ENCODE peak calls at places on chromosomes 4 and X, in six cellular contexts. One of them, this sample, is unnamed.

GRCh38 chr4:20916106-20916505 is 215.8 kb downstream of the PACRGL start:
- DNase-seq in PC-9: no peak
- DNase-seq in SK-N-SH: no peak
- DNase-seq in endothelial cell of umbilical vein: no peak
- DNase-seq in GM23338: no peak
- DNase-seq in Karpas-422: no peak
- DNase-seq in this sample: no peak

GRCh38 chr4:28010543-28011235 is 1150.0 kb downstream of the STIM2 start:
- DNase-seq in PC-9: no peak
- DNase-seq in SK-N-SH: no peak
- DNase-seq in endothelial cell of umbilical vein: no peak
- DNase-seq in GM23338: no peak
- DNase-seq in Karpas-422: no peak
- DNase-seq in this sample: no peak

GRCh38 chr4:173505924-173506779 is 23.9 kb downstream of the HAND2 start:
- DNase-seq in PC-9: no peak
- DNase-seq in SK-N-SH: peak; percentile 77
- DNase-seq in endothelial cell of umbilical vein: peak; percentile 25
- DNase-seq in GM23338: peak; percentile 90
- DNase-seq in Karpas-422: peak; percentile 81
- DNase-seq in this sample: peak; percentile 60

GRCh38 chrX:38375888-38376287 is 23.5 kb downstream of the OTC start:
- DNase-seq in PC-9: no peak
- DNase-seq in SK-N-SH: peak; percentile 14
- DNase-seq in endothelial cell of umbilical vein: peak; percentile 12
- DNase-seq in GM23338: peak; percentile 60
- DNase-seq in Karpas-422: peak; percentile 70
- DNase-seq in this sample: peak; percentile 6

GRCh38 chr4:140374130-140374477 is 658 bp downstream of the SCOC start:
- DNase-seq in PC-9: peak; percentile 41
- DNase-seq in SK-N-SH: no peak
- DNase-seq in endothelial cell of umbilical vein: no peak
- DNase-seq in GM23338: no peak
- DNase-seq in Karpas-422: no peak
- DNase-seq in this sample: no peak

GRCh38 chr4:72463724-72464123 is 105.3 kb downstream of the ADAMTS3 start:
- DNase-seq in PC-9: no peak
- DNase-seq in SK-N-SH: peak; percentile 6
- DNase-seq in endothelial cell of umbilical vein: no peak
- DNase-seq in GM23338: no peak
- DNase-seq in Karpas-422: no peak
- DNase-seq in this sample: no peak

GRCh38 chrX:137052641-137053235 is 18.9 kb upstream of the GPR101 start:
- DNase-seq in PC-9: no peak
- DNase-seq in SK-N-SH: peak; percentile 35
- DNase-seq in endothelial cell of umbilical vein: no peak
- DNase-seq in GM23338: peak; percentile 15
- DNase-seq in Karpas-422: no peak
- DNase-seq in this sample: no peak

GRCh38 chrX:1283750-1284149 is 15.1 kb downstream of the CSF2RA start:
- DNase-seq in PC-9: no peak
- DNase-seq in SK-N-SH: no peak
- DNase-seq in endothelial cell of umbilical vein: no peak
- DNase-seq in GM23338: peak; percentile 35
- DNase-seq in Karpas-422: no peak
- DNase-seq in this sample: no peak

GRCh38 chr4:3530663-3531254 is 1.5 kb downstream of the LRPAP1 start:
- DNase-seq in PC-9: no peak
- DNase-seq in SK-N-SH: no peak
- DNase-seq in endothelial cell of umbilical vein: no peak
- DNase-seq in GM23338: no peak
- DNase-seq in Karpas-422: peak; percentile 35
- DNase-seq in this sample: no peak

GRCh38 chrX:37679230-37679629 is 6.4 kb upstream of the XK start:
- DNase-seq in PC-9: no peak
- DNase-seq in SK-N-SH: no peak
- DNase-seq in endothelial cell of umbilical vein: no peak
- DNase-seq in GM23338: no peak
- DNase-seq in Karpas-422: no peak
- DNase-seq in this sample: no peak

GRCh38 chr4:121668368-121669162 is 28.2 kb downstream of the ANXA5 start:
- DNase-seq in PC-9: no peak
- DNase-seq in SK-N-SH: no peak
- DNase-seq in endothelial cell of umbilical vein: no peak
- DNase-seq in GM23338: no peak
- DNase-seq in Karpas-422: no peak
- DNase-seq in this sample: no peak

GRCh38 chrX:19991350-19991718 is 473 bp upstream of the BCLAF3 start:
- DNase-seq in PC-9: no peak
- DNase-seq in SK-N-SH: no peak
- DNase-seq in endothelial cell of umbilical vein: no peak
- DNase-seq in GM23338: no peak
- DNase-seq in Karpas-422: peak; percentile 43
- DNase-seq in this sample: no peak

GRCh38 chrX:109952050-109952449 is 50.9 kb upstream of the TMEM164 start:
- DNase-seq in PC-9: peak; percentile 89
- DNase-seq in SK-N-SH: no peak
- DNase-seq in endothelial cell of umbilical vein: no peak
- DNase-seq in GM23338: no peak
- DNase-seq in Karpas-422: no peak
- DNase-seq in this sample: no peak

GRCh38 chrX:129843209-129843458 is 552 bp downstream of the ZDHHC9 start:
- DNase-seq in PC-9: no peak
- DNase-seq in SK-N-SH: no peak
- DNase-seq in endothelial cell of umbilical vein: peak; percentile 3
- DNase-seq in GM23338: no peak
- DNase-seq in Karpas-422: no peak
- DNase-seq in this sample: no peak

GRCh38 chrX:153400146-153401132 is 711 bp downstream of the PNMA6E start:
- DNase-seq in PC-9: no peak
- DNase-seq in SK-N-SH: peak; percentile 88
- DNase-seq in endothelial cell of umbilical vein: peak; percentile 7
- DNase-seq in GM23338: peak; percentile 76
- DNase-seq in Karpas-422: peak; percentile 88
- DNase-seq in this sample: peak; percentile 25

GRCh38 chr4:105191621-105192210 is 45.0 kb downstream of the TET2 start:
- DNase-seq in PC-9: no peak
- DNase-seq in SK-N-SH: no peak
- DNase-seq in endothelial cell of umbilical vein: peak; percentile 67
- DNase-seq in GM23338: peak; percentile 18
- DNase-seq in Karpas-422: no peak
- DNase-seq in this sample: no peak

GRCh38 chr4:172369471-172369959 is 556.3 kb downstream of the GALNTL6 start:
- DNase-seq in PC-9: no peak
- DNase-seq in SK-N-SH: no peak
- DNase-seq in endothelial cell of umbilical vein: no peak
- DNase-seq in GM23338: no peak
- DNase-seq in Karpas-422: no peak
- DNase-seq in this sample: no peak

GRCh38 chrX:39875834-39876625 is 221.7 kb downstream of the BCOR start:
- DNase-seq in PC-9: no peak
- DNase-seq in SK-N-SH: no peak
- DNase-seq in endothelial cell of umbilical vein: no peak
- DNase-seq in GM23338: no peak
- DNase-seq in Karpas-422: no peak
- DNase-seq in this sample: no peak

GRCh38 chrX:132171881-132172280 is 44.1 kb upstream of the FRMD7 start:
- DNase-seq in PC-9: no peak
- DNase-seq in SK-N-SH: no peak
- DNase-seq in endothelial cell of umbilical vein: no peak
- DNase-seq in GM23338: no peak
- DNase-seq in Karpas-422: no peak
- DNase-seq in this sample: no peak

GRCh38 chr4:110854021-110854678 is 231.3 kb upstream of the PITX2 start:
- DNase-seq in PC-9: peak; percentile 48
- DNase-seq in SK-N-SH: no peak
- DNase-seq in endothelial cell of umbilical vein: peak; percentile 24
- DNase-seq in GM23338: no peak
- DNase-seq in Karpas-422: no peak
- DNase-seq in this sample: no peak

GRCh38 chrX:18761750-18762149 is 54.3 kb downstream of the PPEF1 start:
- DNase-seq in PC-9: no peak
- DNase-seq in SK-N-SH: peak; percentile 45
- DNase-seq in endothelial cell of umbilical vein: no peak
- DNase-seq in GM23338: no peak
- DNase-seq in Karpas-422: no peak
- DNase-seq in this sample: no peak

GRCh38 chr4:107629318-107629717 is 90.7 kb downstream of the PAPSS1 start:
- DNase-seq in PC-9: no peak
- DNase-seq in SK-N-SH: no peak
- DNase-seq in endothelial cell of umbilical vein: no peak
- DNase-seq in GM23338: no peak
- DNase-seq in Karpas-422: no peak
- DNase-seq in this sample: no peak

GRCh38 chr4:42280327-42281095 is 116.8 kb upstream of the SHISA3 start:
- DNase-seq in PC-9: no peak
- DNase-seq in SK-N-SH: peak; percentile 58
- DNase-seq in endothelial cell of umbilical vein: peak; percentile 36
- DNase-seq in GM23338: peak; percentile 75
- DNase-seq in Karpas-422: peak; percentile 85
- DNase-seq in this sample: peak; percentile 26

GRCh38 chrX:65587616-65588526 is 53.3 kb upstream of the LAS1L start:
- DNase-seq in PC-9: no peak
- DNase-seq in SK-N-SH: no peak
- DNase-seq in endothelial cell of umbilical vein: peak; percentile 38
- DNase-seq in GM23338: no peak
- DNase-seq in Karpas-422: no peak
- DNase-seq in this sample: no peak
- H3K27ac ChIP-seq in PC-9: no peak overlapping the region
- H3K27ac ChIP-seq in SK-N-SH: peak overlapping the region; percentile 38
- H3K27ac ChIP-seq in endothelial cell of umbilical vein: no peak overlapping the region
- H3K27ac ChIP-seq in GM23338: no peak overlapping the region
- H3K27ac ChIP-seq in Karpas-422: no peak overlapping the region
- H3K27ac ChIP-seq in this sample: no peak overlapping the region

DNA sequence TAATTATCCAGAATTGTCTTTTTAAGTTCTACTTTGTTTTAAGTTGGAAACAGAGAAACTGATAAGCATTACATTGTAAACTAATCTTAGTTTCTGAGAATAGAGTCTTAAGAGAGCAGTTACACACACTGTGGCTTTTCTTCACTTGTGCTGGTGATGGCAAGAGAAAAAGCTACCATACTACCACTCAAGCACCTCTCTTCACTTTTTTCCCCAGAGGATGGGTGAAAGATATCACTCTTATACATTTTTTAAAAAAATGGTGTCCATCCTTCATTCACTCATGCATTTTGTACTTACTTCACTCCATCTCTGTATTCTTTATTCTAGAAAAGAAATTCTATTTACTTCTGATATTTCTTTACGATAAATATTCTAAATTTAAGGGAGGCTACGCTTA is 42.5 kb upstream of the GRID2 start:
- DNase-seq in PC-9: no peak
- DNase-seq in SK-N-SH: no peak
- DNase-seq in endothelial cell of umbilical vein: no peak
- DNase-seq in GM23338: no peak
- DNase-seq in Karpas-422: no peak
- DNase-seq in this sample: no peak
- H2AFZ ChIP-seq in PC-9: no peak overlapping the region
- H2AFZ ChIP-seq in SK-N-SH: no peak overlapping the region
- H2AFZ ChIP-seq in endothelial cell of umbilical vein: no peak overlapping the region
- H2AFZ ChIP-seq in GM23338: no peak overlapping the region
- H2AFZ ChIP-seq in Karpas-422: no peak overlapping the region
- H2AFZ ChIP-seq in this sample: no peak overlapping the region

GRCh38 chr4:168575473-168575872 is 78.6 kb downstream of the PALLD start:
- DNase-seq in PC-9: no peak
- DNase-seq in SK-N-SH: no peak
- DNase-seq in endothelial cell of umbilical vein: no peak
- DNase-seq in GM23338: no peak
- DNase-seq in Karpas-422: no peak
- DNase-seq in this sample: no peak
- H3K27ac ChIP-seq in PC-9: no peak overlapping the region
- H3K27ac ChIP-seq in SK-N-SH: no peak overlapping the region
- H3K27ac ChIP-seq in endothelial cell of umbilical vein: no peak overlapping the region
- H3K27ac ChIP-seq in GM23338: no peak overlapping the region
- H3K27ac ChIP-seq in Karpas-422: no peak overlapping the region
- H3K27ac ChIP-seq in this sample: no peak overlapping the region

GRCh38 chr4:1761130-1761688 is 31.9 kb upstream of the FGFR3 start:
- DNase-seq in PC-9: no peak
- DNase-seq in SK-N-SH: no peak
- DNase-seq in endothelial cell of umbilical vein: no peak
- DNase-seq in GM23338: no peak
- DNase-seq in Karpas-422: no peak
- DNase-seq in this sample: no peak
- H2AFZ ChIP-seq in PC-9: no peak overlapping the region
- H2AFZ ChIP-seq in SK-N-SH: no peak overlapping the region
- H2AFZ ChIP-seq in endothelial cell of umbilical vein: no peak overlapping the region
- H2AFZ ChIP-seq in GM23338: no peak overlapping the region
- H2AFZ ChIP-seq in Karpas-422: no peak overlapping the region
- H2AFZ ChIP-seq in this sample: no peak overlapping the region

This sample was measured in DND-41.